ENCODE peak calls at places on chromosomes 4 and X, in eight cellular contexts. N, X, T, J, S, D, E and G are unnamed samples.

GRCh38 chrX:37302569-37302968 is 46.6 kb upstream of the PRRG1 start:
- DNase-seq in S (no peak), J (no peak), E (peak; percentile 49), X (no peak), T (no peak), D (peak; percentile 35), N (no peak), G (no peak)

GRCh38 chr4:67674098-67674497 is 26.9 kb downstream of the UBA6 start:
- DNase-seq in D (no peak), X (no peak), S (no peak), J (no peak), N (no peak), E (no peak), T (no peak), G (no peak)

GRCh38 chr4:11497972-11498371 is 69.3 kb upstream of the HS3ST1 start:
- DNase-seq in D (no peak), E (no peak), X (no peak), J (no peak), N (no peak), T (no peak), S (no peak), G (no peak)

GRCh38 chrX:83501540-83501939 is 6.5 kb upstream of the POU3F4 start:
- DNase-seq in T (no peak), N (no peak), S (no peak), D (no peak), E (peak; percentile 43), X (no peak), J (no peak), G (no peak)

GRCh38 chr4:80183196-80184052 is 13.9 kb upstream of the PRDM8 start:
- DNase-seq in X (no peak), E (peak; percentile 36), T (no peak), D (peak; percentile 44), N (no peak), J (peak; percentile 53), S (no peak), G (no peak)

GRCh38 chrX:66022742-66023725 is 16.8 kb downstream of the VSIG4 start:
- DNase-seq in T (no peak), N (no peak), J (no peak), E (peak; percentile 25), D (peak; percentile 7), S (no peak), X (no peak), G (no peak)

GRCh38 chr4:24792552-24792951 is 2.8 kb upstream of the SOD3 start:
- DNase-seq in D (no peak), E (no peak), X (no peak), S (no peak), N (no peak), J (no peak), T (no peak), G (no peak)

GRCh38 chr4:61200195-61200990 is at the start of gene ADGRL3:
- DNase-seq in N (no peak), T (peak; percentile 44), J (peak; percentile 47), X (peak; percentile 45), D (peak; percentile 9), E (peak; percentile 89), S (peak; percentile 34), G (peak; percentile 36)

GRCh38 chr4:140004580-140005314 is 149.2 kb downstream of the MAML3 start:
- DNase-seq in N (peak; percentile 23), T (peak; percentile 65), J (peak; percentile 51), E (peak; percentile 60), D (peak; percentile 86), X (peak; percentile 70), S (peak; percentile 12), G (no peak)

GRCh38 chrX:119236599-119237525 is 777 bp downstream of the PGRMC1 start:
- DNase-seq in S (no peak), E (no peak), D (peak; percentile 76), X (no peak), J (peak; percentile 45), N (no peak), T (peak; percentile 78), G (no peak)

GRCh38 chr4:142566780-142567179 is 279.3 kb downstream of the INPP4B start:
- DNase-seq in X (no peak), J (no peak), E (no peak), D (no peak), N (no peak), S (no peak), T (no peak), G (no peak)
- H3K27ac ChIP-seq in X (no peak overlapping the region), J (no peak overlapping the region), E (no peak overlapping the region), D (no peak overlapping the region), N (peak overlapping the region; percentile 61), S (no peak overlapping the region), T (no peak overlapping the region), G (no peak overlapping the region)

DNA sequence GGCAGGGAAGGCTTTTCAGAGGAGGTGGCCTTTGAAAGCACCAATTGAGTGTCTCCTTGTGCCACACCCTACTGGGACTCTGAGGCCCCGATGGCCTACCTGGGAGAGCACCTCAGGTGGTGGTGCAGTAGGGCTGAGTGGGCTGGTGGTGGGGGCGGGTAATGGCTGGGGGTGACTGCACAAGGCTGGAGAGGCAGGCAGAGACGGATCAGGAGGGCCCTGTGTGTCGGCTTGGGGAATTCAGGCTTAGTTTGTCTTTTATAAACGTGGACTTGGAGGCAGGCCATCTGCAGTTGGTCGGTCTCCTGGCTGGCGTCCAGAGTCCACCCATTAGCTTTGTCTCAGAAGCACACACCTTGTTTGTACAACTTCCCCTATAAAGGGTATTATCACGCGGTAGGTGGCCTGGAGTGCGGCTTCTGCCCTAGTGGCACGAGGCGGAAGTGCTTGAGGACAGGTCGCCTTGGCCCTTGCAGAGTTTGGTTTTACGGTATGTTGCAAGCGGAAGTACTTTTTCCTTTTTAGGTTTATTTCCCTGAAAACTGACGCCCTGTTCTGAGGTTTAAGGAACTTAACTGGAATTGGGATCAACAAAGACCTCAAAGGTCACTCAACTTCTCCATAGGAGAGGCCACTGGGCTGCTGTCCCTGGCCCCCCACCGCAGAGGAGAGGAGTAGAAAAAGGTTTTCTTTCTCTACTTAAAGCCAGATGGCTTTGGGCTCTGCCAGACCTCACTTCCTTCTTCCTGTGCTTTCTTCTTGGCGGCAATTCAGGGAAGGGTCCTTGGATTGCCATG is 8.0 kb downstream of the TBC1D14 start:
- DNase-seq in N (peak; percentile 49), S (no peak), E (peak; percentile 59), D (no peak), T (no peak), X (peak; percentile 75), J (peak; percentile 93), G (peak; percentile 91)
- H3K27ac ChIP-seq in N (peak overlapping the region; percentile 81), S (peak overlapping the region; percentile 60), E (no peak overlapping the region), D (no peak overlapping the region), T (no peak overlapping the region), X (peak overlapping the region; percentile 56), J (peak overlapping the region; percentile 84), G (peak overlapping the region; percentile 64)

GRCh38 chr4:47499705-47500104 is 14.6 kb downstream of the ATP10D start:
- DNase-seq in D (no peak), X (no peak), N (no peak), E (no peak), T (no peak), J (no peak), S (no peak), G (no peak)
- H3K27ac ChIP-seq in D (no peak overlapping the region), X (peak overlapping the region; percentile 27), N (peak overlapping the region; percentile 8), E (no peak overlapping the region), T (no peak overlapping the region), J (no peak overlapping the region), S (no peak overlapping the region), G (no peak overlapping the region)

DNA sequence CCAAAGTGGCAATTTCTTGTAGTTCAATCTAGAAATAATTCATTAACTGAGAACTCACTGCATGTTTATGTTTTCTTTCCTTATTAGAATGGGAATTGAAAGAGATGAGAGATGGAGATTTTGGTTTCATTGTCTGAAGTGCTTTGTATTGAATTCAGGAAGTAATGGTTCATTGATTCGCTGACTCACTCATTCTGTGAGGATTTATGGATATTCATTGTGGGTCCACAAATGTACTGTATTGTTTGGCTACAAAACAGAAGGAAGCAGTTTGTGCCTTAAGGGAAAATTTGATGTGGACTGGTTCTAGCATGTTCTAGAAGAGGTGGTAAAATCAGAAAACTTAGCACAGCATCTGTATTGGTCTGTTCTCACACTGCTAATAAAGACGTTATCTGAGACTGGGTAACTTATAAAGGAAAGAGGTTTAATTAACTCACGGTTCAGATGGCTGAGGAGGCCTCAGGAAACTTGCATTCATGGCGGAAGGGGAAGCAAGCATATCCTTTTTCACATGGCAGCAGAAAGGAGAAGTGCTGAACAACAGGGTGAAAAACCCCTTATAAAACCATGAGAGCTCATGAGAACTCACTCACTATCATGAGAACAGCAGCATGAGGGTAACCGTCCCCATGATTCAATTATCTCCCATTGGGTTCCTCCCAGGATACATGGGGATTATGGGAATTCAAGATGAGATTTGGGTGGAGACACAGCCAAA is 132.3 kb upstream of the VCX3A start:
- DNase-seq in J (no peak), S (no peak), X (no peak), E (no peak), D (no peak), T (no peak), N (no peak), G (no peak)
- H3K27ac ChIP-seq in J (no peak overlapping the region), S (no peak overlapping the region), X (no peak overlapping the region), E (no peak overlapping the region), D (no peak overlapping the region), T (no peak overlapping the region), N (no peak overlapping the region), G (no peak overlapping the region)

GRCh38 chrX:68648960-68649359 is 1.5 kb downstream of the STARD8 start:
- DNase-seq in E (peak; percentile 54), S (no peak), X (no peak), D (peak; percentile 18), J (no peak), N (no peak), T (peak; percentile 14), G (no peak)
- H3K27ac ChIP-seq in E (no peak overlapping the region), S (no peak overlapping the region), X (no peak overlapping the region), D (no peak overlapping the region), J (no peak overlapping the region), N (peak overlapping the region; percentile 44), T (no peak overlapping the region), G (no peak overlapping the region)

DNA sequence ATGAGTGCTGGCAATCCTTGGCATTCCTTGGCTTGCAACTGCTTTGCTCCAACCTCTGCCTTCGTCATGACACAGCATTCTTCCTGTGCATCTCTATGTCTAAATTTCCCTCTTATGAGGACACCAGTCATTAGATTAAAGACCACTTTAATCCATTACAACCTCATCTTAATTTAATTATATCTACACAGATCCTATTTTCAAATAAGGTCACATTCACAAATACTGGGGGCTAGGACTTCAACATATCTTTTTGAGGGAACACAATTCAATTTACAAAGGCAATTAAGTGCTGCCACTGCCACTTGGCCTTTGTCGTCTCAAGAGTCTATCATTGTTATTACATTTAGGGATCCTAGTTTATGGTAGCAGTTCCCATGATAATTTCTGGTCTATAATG is 163.7 kb upstream of the PPP1R2C start:
- DNase-seq in X (no peak), S (no peak), T (no peak), J (no peak), E (no peak), D (no peak), N (no peak), G (no peak)
- H3K27ac ChIP-seq in X (no peak overlapping the region), S (no peak overlapping the region), T (no peak overlapping the region), J (no peak overlapping the region), E (no peak overlapping the region), D (no peak overlapping the region), N (no peak overlapping the region), G (no peak overlapping the region)